ENCODE peak calls at places on chromosomes 11 and 22, in nine cellular contexts. F is fibroblast of lung, Q is small intestine, O is lung, P is lower lobe of right lung, Z is cardiac muscle cell, M is HL-60, V is GM12878, W is uterus. A is an unnamed sample.

GRCh38 chr11:43989162-43989961 is 46.9 kb downstream of the C11orf96 start:
- DNase-seq in F (no peak), Q (no peak), O (no peak), P (no peak), Z (peak; percentile 63), M (no peak), V (no peak), W (peak; percentile 72), A (peak; percentile 56)

GRCh38 chr11:20026629-20027545 is 133.4 kb downstream of the DBX1 start:
- DNase-seq in F (no peak), Q (peak; percentile 9), O (no peak), P (no peak), Z (no peak), M (no peak), V (no peak), W (peak; percentile 27), A (no peak)

GRCh38 chr22:50276143-50276542 is 6.0 kb upstream of the MAPK11 start:
- DNase-seq in F (peak; percentile 51), Q (peak; percentile 61), O (peak; percentile 75), P (peak; percentile 88), Z (peak; percentile 29), M (peak; percentile 85), V (peak; percentile 66), W (peak; percentile 53), A (no peak)

GRCh38 chr11:132886335-132886734 is 646.0 kb downstream of the OPCML start:
- DNase-seq in F (peak; percentile 85), Q (no peak), O (no peak), P (no peak), Z (peak; percentile 58), M (no peak), V (no peak), W (no peak), A (no peak)

GRCh38 chr11:35811783-35812182 is 132.1 kb upstream of the LDLRAD3 start:
- DNase-seq in F (no peak), Q (no peak), O (no peak), P (no peak), Z (no peak), M (peak; percentile 70), V (no peak), W (no peak), A (no peak)

GRCh38 chr22:31853736-31854500 is 90.4 kb upstream of the YWHAH start:
- DNase-seq in F (no peak), Q (no peak), O (no peak), P (no peak), Z (no peak), M (no peak), V (no peak), W (no peak), A (no peak)

GRCh38 chr11:70572974-70573260 is 174.6 kb downstream of the CTTN start:
- DNase-seq in F (no peak), Q (no peak), O (no peak), P (peak; percentile 14), Z (no peak), M (no peak), V (no peak), W (no peak), A (no peak)

GRCh38 chr11:92380882-92381281 is 156.3 kb downstream of the FAT3 start:
- DNase-seq in F (peak; percentile 82), Q (no peak), O (no peak), P (no peak), Z (no peak), M (no peak), V (no peak), W (no peak), A (no peak)

GRCh38 chr11:36098046-36098445 is 154.2 kb downstream of the LDLRAD3 start:
- DNase-seq in F (no peak), Q (no peak), O (no peak), P (no peak), Z (no peak), M (no peak), V (no peak), W (no peak), A (no peak)

GRCh38 chr22:24247564-24248344 is 2.9 kb upstream of the GGT5 start:
- DNase-seq in F (peak; percentile 93), Q (peak; percentile 48), O (peak; percentile 93), P (peak; percentile 93), Z (peak; percentile 87), M (peak; percentile 65), V (no peak), W (peak; percentile 97), A (peak; percentile 93)

GRCh38 chr11:75557649-75558494 is 4.2 kb upstream of the SERPINH1 start:
- DNase-seq in F (peak; percentile 97), Q (no peak), O (peak; percentile 78), P (peak; percentile 69), Z (no peak), M (no peak), V (no peak), W (peak; percentile 84), A (peak; percentile 55)

GRCh38 chr22:46469701-46470100 is 67.7 kb downstream of the CELSR1 start:
- DNase-seq in F (no peak), Q (no peak), O (no peak), P (no peak), Z (no peak), M (no peak), V (no peak), W (no peak), A (no peak)

GRCh38 chr11:60875856-60876485 is 8.6 kb downstream of the ZP1 start:
- DNase-seq in F (no peak), Q (no peak), O (no peak), P (peak; percentile 20), Z (no peak), M (no peak), V (no peak), W (no peak), A (peak; percentile 42)

GRCh38 chr11:97463891-97464290 is 1074.1 kb downstream of the JRKL start:
- DNase-seq in F (no peak), Q (no peak), O (no peak), P (no peak), Z (no peak), M (no peak), V (no peak), W (no peak), A (no peak)

GRCh38 chr11:13415201-13415600 is 47.8 kb downstream of the BTBD10 start:
- DNase-seq in F (no peak), Q (no peak), O (no peak), P (no peak), Z (no peak), M (no peak), V (no peak), W (no peak), A (no peak)

GRCh38 chr11:58192229-58192628 is 3.4 kb downstream of the OR9Q2 start:
- DNase-seq in F (no peak), Q (peak; percentile 97), O (no peak), P (no peak), Z (no peak), M (no peak), V (no peak), W (no peak), A (no peak)

GRCh38 chr22:45064313-45065268 is 54.8 kb upstream of the PHF21B start:
- DNase-seq in F (peak; percentile 88), Q (no peak), O (no peak), P (no peak), Z (no peak), M (no peak), V (peak; percentile 7), W (no peak), A (no peak)

GRCh38 chr11:1844221-1845094 is 5.7 kb downstream of the TNNI2 start:
- DNase-seq in F (no peak), Q (peak; percentile 62), O (no peak), P (peak; percentile 86), Z (no peak), M (peak; percentile 74), V (no peak), W (no peak), A (peak; percentile 63)

GRCh38 chr11:117218133-117218915 is 13.5 kb downstream of the PCSK7 start:
- DNase-seq in F (peak; percentile 78), Q (no peak), O (no peak), P (peak; percentile 14), Z (no peak), M (no peak), V (no peak), W (peak; percentile 76), A (no peak)

GRCh38 chr11:129282634-129283033 is 90.5 kb upstream of the ARHGAP32 start:
- DNase-seq in F (no peak), Q (no peak), O (no peak), P (no peak), Z (no peak), M (no peak), V (no peak), W (no peak), A (no peak)
- H3K27ac ChIP-seq in F (no peak overlapping the region), Q (peak overlapping the region; percentile 89), O (no peak overlapping the region), P (no peak overlapping the region), Z (no peak overlapping the region), M (no peak overlapping the region), V (no peak overlapping the region), W (no peak overlapping the region), A (no peak overlapping the region)

GRCh38 chr22:23237201-23237798 is 57.0 kb downstream of the BCR start:
- DNase-seq in F (peak; percentile 67), Q (no peak), O (no peak), P (no peak), Z (no peak), M (no peak), V (no peak), W (peak; percentile 64), A (peak; percentile 77)
- H3K27ac ChIP-seq in F (no peak overlapping the region), Q (no peak overlapping the region), O (no peak overlapping the region), P (no peak overlapping the region), Z (peak overlapping the region; percentile 58), M (no peak overlapping the region), V (no peak overlapping the region), W (no peak overlapping the region), A (no peak overlapping the region)

GRCh38 chr11:61914471-61915171 is 2.7 kb downstream of the RAB3IL1 start:
- DNase-seq in F (no peak), Q (no peak), O (no peak), P (no peak), Z (no peak), M (no peak), V (no peak), W (no peak), A (no peak)

GRCh38 chr11:61918251-61919112 is 1.1 kb upstream of the RAB3IL1 start:
- DNase-seq in F (no peak), Q (no peak), O (no peak), P (no peak), Z (no peak), M (no peak), V (no peak), W (peak; percentile 67), A (peak; percentile 62)

GRCh38 chr11:61919113-61919840 is 1.9 kb upstream of the RAB3IL1 start:
- DNase-seq in F (no peak), Q (no peak), O (no peak), P (no peak), Z (no peak), M (no peak), V (no peak), W (no peak), A (no peak)

GRCh38 chr11:61917357-61918109 is at the start of gene RAB3IL1:
- DNase-seq in F (peak; percentile 18), Q (peak; percentile 29), O (no peak), P (no peak), Z (peak; percentile 89), M (no peak), V (no peak), W (peak; percentile 78), A (peak; percentile 82)

GRCh38 chr11:61917043-61917356 is 366 bp downstream of the RAB3IL1 start:
- DNase-seq in F (no peak), Q (no peak), O (no peak), P (no peak), Z (no peak), M (no peak), V (no peak), W (no peak), A (no peak)
- H3K27ac ChIP-seq in F (no peak overlapping the region), Q (no peak overlapping the region), O (peak overlapping the region; percentile 41), P (peak overlapping the region; percentile 46), Z (no peak overlapping the region), M (no peak overlapping the region), V (no peak overlapping the region), W (peak overlapping the region; percentile 90), A (no peak overlapping the region)

GRCh38 chr22:49208768-49209252 is 618.9 kb downstream of the BRD1 start:
- DNase-seq in F (no peak), Q (no peak), O (no peak), P (no peak), Z (peak; percentile 71), M (no peak), V (no peak), W (peak; percentile 2), A (no peak)
- H3K27ac ChIP-seq in F (no peak overlapping the region), Q (no peak overlapping the region), O (no peak overlapping the region), P (no peak overlapping the region), Z (no peak overlapping the region), M (no peak overlapping the region), V (no peak overlapping the region), W (no peak overlapping the region), A (no peak overlapping the region)